ENCODE peak calls at places on chromosomes 1 and 21, in eight cellular contexts. One of them, this sample, is unnamed.

GRCh38 chr1:205025239-205025638 is 17.8 kb upstream of the CNTN2 start:
- DNase-seq in fibroblast of lung: no peak
- DNase-seq in RWPE1: no peak
- DNase-seq in activated gamma-delta T cell treated with Interleukin-2 at 50 U/mL for 16 hours: no peak
- DNase-seq in upper lobe of right lung: no peak
- DNase-seq in stimulated activated CD8-positive, alpha-beta memory T cell treated with anti-CD3 and anti-CD28 coated beads, Interleukin-4, amount 100 ng/mL, for 4 hours: no peak
- DNase-seq in right cardiac atrium: no peak
- DNase-seq in Peyer's patch: no peak
- DNase-seq in this sample: no peak

GRCh38 chr1:109425902-109426277 is 358 bp downstream of the PSMA5 start:
- DNase-seq in activated gamma-delta T cell treated with Interleukin-2 at 50 U/mL for 16 hours: peak; percentile 60
- DNase-seq in RWPE1: peak; percentile 62
- DNase-seq in upper lobe of right lung: no peak
- DNase-seq in right cardiac atrium: no peak
- DNase-seq in fibroblast of lung: peak; percentile 54
- DNase-seq in Peyer's patch: no peak
- DNase-seq in stimulated activated CD8-positive, alpha-beta memory T cell treated with anti-CD3 and anti-CD28 coated beads, Interleukin-4, amount 100 ng/mL, for 4 hours: peak; percentile 41
- DNase-seq in this sample: peak; percentile 72

GRCh38 chr21:35484856-35485255 is 435.8 kb upstream of the RUNX1 start:
- DNase-seq in right cardiac atrium: no peak
- DNase-seq in upper lobe of right lung: no peak
- DNase-seq in activated gamma-delta T cell treated with Interleukin-2 at 50 U/mL for 16 hours: no peak
- DNase-seq in stimulated activated CD8-positive, alpha-beta memory T cell treated with anti-CD3 and anti-CD28 coated beads, Interleukin-4, amount 100 ng/mL, for 4 hours: no peak
- DNase-seq in Peyer's patch: no peak
- DNase-seq in RWPE1: no peak
- DNase-seq in fibroblast of lung: no peak
- DNase-seq in this sample: no peak

GRCh38 chr21:36759348-36760083 is 60.6 kb downstream of the SIM2 start:
- DNase-seq in upper lobe of right lung: no peak
- DNase-seq in stimulated activated CD8-positive, alpha-beta memory T cell treated with anti-CD3 and anti-CD28 coated beads, Interleukin-4, amount 100 ng/mL, for 4 hours: no peak
- DNase-seq in activated gamma-delta T cell treated with Interleukin-2 at 50 U/mL for 16 hours: no peak
- DNase-seq in RWPE1: no peak
- DNase-seq in Peyer's patch: no peak
- DNase-seq in right cardiac atrium: no peak
- DNase-seq in fibroblast of lung: no peak
- DNase-seq in this sample: no peak

GRCh38 chr1:37124501-37124900 is 90.2 kb upstream of the GRIK3 start:
- DNase-seq in right cardiac atrium: no peak
- DNase-seq in Peyer's patch: no peak
- DNase-seq in upper lobe of right lung: no peak
- DNase-seq in activated gamma-delta T cell treated with Interleukin-2 at 50 U/mL for 16 hours: no peak
- DNase-seq in stimulated activated CD8-positive, alpha-beta memory T cell treated with anti-CD3 and anti-CD28 coated beads, Interleukin-4, amount 100 ng/mL, for 4 hours: no peak
- DNase-seq in fibroblast of lung: no peak
- DNase-seq in RWPE1: no peak
- DNase-seq in this sample: no peak

GRCh38 chr1:64630611-64631010 is 114.3 kb upstream of the RAVER2 start:
- DNase-seq in Peyer's patch: no peak
- DNase-seq in activated gamma-delta T cell treated with Interleukin-2 at 50 U/mL for 16 hours: no peak
- DNase-seq in RWPE1: no peak
- DNase-seq in fibroblast of lung: no peak
- DNase-seq in stimulated activated CD8-positive, alpha-beta memory T cell treated with anti-CD3 and anti-CD28 coated beads, Interleukin-4, amount 100 ng/mL, for 4 hours: no peak
- DNase-seq in upper lobe of right lung: no peak
- DNase-seq in right cardiac atrium: no peak
- DNase-seq in this sample: no peak

GRCh38 chr1:75035536-75035935 is 98.7 kb upstream of the LHX8 start:
- DNase-seq in RWPE1: no peak
- DNase-seq in upper lobe of right lung: no peak
- DNase-seq in activated gamma-delta T cell treated with Interleukin-2 at 50 U/mL for 16 hours: no peak
- DNase-seq in Peyer's patch: no peak
- DNase-seq in right cardiac atrium: no peak
- DNase-seq in stimulated activated CD8-positive, alpha-beta memory T cell treated with anti-CD3 and anti-CD28 coated beads, Interleukin-4, amount 100 ng/mL, for 4 hours: no peak
- DNase-seq in fibroblast of lung: no peak
- DNase-seq in this sample: no peak

GRCh38 chr1:173660306-173660705 is 9.3 kb downstream of the ANKRD45 start:
- DNase-seq in activated gamma-delta T cell treated with Interleukin-2 at 50 U/mL for 16 hours: no peak
- DNase-seq in RWPE1: no peak
- DNase-seq in fibroblast of lung: no peak
- DNase-seq in stimulated activated CD8-positive, alpha-beta memory T cell treated with anti-CD3 and anti-CD28 coated beads, Interleukin-4, amount 100 ng/mL, for 4 hours: no peak
- DNase-seq in right cardiac atrium: no peak
- DNase-seq in Peyer's patch: no peak
- DNase-seq in upper lobe of right lung: no peak
- DNase-seq in this sample: no peak

GRCh38 chr21:16310191-16310590 is 580.4 kb downstream of the USP25 start:
- DNase-seq in Peyer's patch: no peak
- DNase-seq in stimulated activated CD8-positive, alpha-beta memory T cell treated with anti-CD3 and anti-CD28 coated beads, Interleukin-4, amount 100 ng/mL, for 4 hours: no peak
- DNase-seq in activated gamma-delta T cell treated with Interleukin-2 at 50 U/mL for 16 hours: no peak
- DNase-seq in right cardiac atrium: no peak
- DNase-seq in fibroblast of lung: peak; percentile 48
- DNase-seq in RWPE1: no peak
- DNase-seq in upper lobe of right lung: no peak
- DNase-seq in this sample: no peak

GRCh38 chr1:156426015-156426414 is 57.0 kb downstream of the RHBG start:
- DNase-seq in upper lobe of right lung: no peak
- DNase-seq in activated gamma-delta T cell treated with Interleukin-2 at 50 U/mL for 16 hours: no peak
- DNase-seq in stimulated activated CD8-positive, alpha-beta memory T cell treated with anti-CD3 and anti-CD28 coated beads, Interleukin-4, amount 100 ng/mL, for 4 hours: no peak
- DNase-seq in fibroblast of lung: no peak
- DNase-seq in RWPE1: no peak
- DNase-seq in Peyer's patch: no peak
- DNase-seq in right cardiac atrium: no peak
- DNase-seq in this sample: no peak

GRCh38 chr1:172352435-172352834 is 68.0 kb upstream of the C1orf105 start:
- DNase-seq in right cardiac atrium: no peak
- DNase-seq in fibroblast of lung: peak; percentile 83
- DNase-seq in RWPE1: peak; percentile 64
- DNase-seq in activated gamma-delta T cell treated with Interleukin-2 at 50 U/mL for 16 hours: no peak
- DNase-seq in upper lobe of right lung: no peak
- DNase-seq in stimulated activated CD8-positive, alpha-beta memory T cell treated with anti-CD3 and anti-CD28 coated beads, Interleukin-4, amount 100 ng/mL, for 4 hours: no peak
- DNase-seq in Peyer's patch: no peak
- DNase-seq in this sample: no peak

GRCh38 chr1:196774603-196775002 is at the start of gene CFHR3:
- DNase-seq in RWPE1: no peak
- DNase-seq in upper lobe of right lung: no peak
- DNase-seq in right cardiac atrium: no peak
- DNase-seq in activated gamma-delta T cell treated with Interleukin-2 at 50 U/mL for 16 hours: no peak
- DNase-seq in fibroblast of lung: no peak
- DNase-seq in stimulated activated CD8-positive, alpha-beta memory T cell treated with anti-CD3 and anti-CD28 coated beads, Interleukin-4, amount 100 ng/mL, for 4 hours: no peak
- DNase-seq in Peyer's patch: no peak
- DNase-seq in this sample: no peak

GRCh38 chr1:2850502-2850901 is 49.0 kb upstream of the TTC34 start:
- DNase-seq in activated gamma-delta T cell treated with Interleukin-2 at 50 U/mL for 16 hours: no peak
- DNase-seq in RWPE1: no peak
- DNase-seq in upper lobe of right lung: no peak
- DNase-seq in Peyer's patch: no peak
- DNase-seq in right cardiac atrium: no peak
- DNase-seq in fibroblast of lung: no peak
- DNase-seq in stimulated activated CD8-positive, alpha-beta memory T cell treated with anti-CD3 and anti-CD28 coated beads, Interleukin-4, amount 100 ng/mL, for 4 hours: no peak
- DNase-seq in this sample: no peak

GRCh38 chr1:21766210-21766609 is 16.7 kb downstream of the USP48 start:
- DNase-seq in Peyer's patch: no peak
- DNase-seq in fibroblast of lung: no peak
- DNase-seq in stimulated activated CD8-positive, alpha-beta memory T cell treated with anti-CD3 and anti-CD28 coated beads, Interleukin-4, amount 100 ng/mL, for 4 hours: no peak
- DNase-seq in RWPE1: no peak
- DNase-seq in activated gamma-delta T cell treated with Interleukin-2 at 50 U/mL for 16 hours: no peak
- DNase-seq in upper lobe of right lung: no peak
- DNase-seq in right cardiac atrium: no peak
- DNase-seq in this sample: no peak

GRCh38 chr1:55213885-55214213 is 1.3 kb downstream of the USP24 start:
- DNase-seq in Peyer's patch: no peak
- DNase-seq in activated gamma-delta T cell treated with Interleukin-2 at 50 U/mL for 16 hours: no peak
- DNase-seq in upper lobe of right lung: no peak
- DNase-seq in RWPE1: no peak
- DNase-seq in right cardiac atrium: no peak
- DNase-seq in fibroblast of lung: no peak
- DNase-seq in stimulated activated CD8-positive, alpha-beta memory T cell treated with anti-CD3 and anti-CD28 coated beads, Interleukin-4, amount 100 ng/mL, for 4 hours: no peak
- DNase-seq in this sample: no peak

This sample was measured in immature natural killer cell.